ENCODE peak calls at places on chromosomes 13 and 19, in nine cellular contexts. G is bronchial epithelial cell, N is thoracic aorta, U is ovary, H is tibial nerve, T is mucosa of descending colon, R is heart right ventricle, I is body of pancreas, D is pancreas. C is an unnamed sample.
A peak's percentile ranks its signal among the peaks of the same experiment; 100 is the strongest.

GRCh38 chr13:76683854-76684253 is 202.4 kb downstream of the KCTD12 start:
- DNase-seq in G (no peak), N (no peak), U (no peak), H (no peak), T (no peak), R (no peak), I (no peak), D (no peak), C (no peak)

GRCh38 chr19:39542198-39542597 is 2.2 kb upstream of the EID2 start:
- DNase-seq in G (no peak), N (no peak), U (no peak), H (no peak), T (no peak), R (no peak), I (no peak), D (no peak), C (no peak)

GRCh38 chr19:57466489-57466888 is 9.5 kb upstream of the VN1R1 start:
- DNase-seq in G (no peak), N (no peak), U (no peak), H (no peak), T (no peak), R (peak; percentile 33), I (no peak), D (no peak), C (no peak)

GRCh38 chr19:46896076-46896794 is 35.4 kb downstream of the ARHGAP35 start:
- DNase-seq in G (no peak), N (no peak), U (no peak), H (no peak), T (no peak), R (no peak), I (peak; percentile 42), D (no peak), C (no peak)

GRCh38 chr19:8194528-8195275 is 14.5 kb upstream of the CERS4 start:
- DNase-seq in G (no peak), N (no peak), U (no peak), H (no peak), T (peak; percentile 33), R (peak; percentile 20), I (no peak), D (no peak), C (no peak)

GRCh38 chr19:47036233-47036651 is 12.2 kb downstream of the TMEM160 start:
- DNase-seq in G (peak; percentile 37), N (no peak), U (no peak), H (no peak), T (peak; percentile 80), R (no peak), I (peak; percentile 55), D (peak; percentile 52), C (peak; percentile 16)

GRCh38 chr19:50718255-50719118 is 1.1 kb downstream of the SHANK1 start:
- DNase-seq in G (no peak), N (no peak), U (no peak), H (no peak), T (no peak), R (no peak), I (no peak), D (no peak), C (no peak)

GRCh38 chr13:80011448-80012212 is 329.3 kb downstream of the SPRY2 start:
- DNase-seq in G (no peak), N (no peak), U (no peak), H (no peak), T (peak; percentile 38), R (no peak), I (peak; percentile 36), D (no peak), C (no peak)

GRCh38 chr13:110887955-110888333 is 26.9 kb downstream of the ANKRD10 start:
- DNase-seq in G (no peak), N (no peak), U (no peak), H (no peak), T (no peak), R (no peak), I (no peak), D (no peak), C (no peak)

GRCh38 chr13:110887242-110887954 is 27.5 kb downstream of the ANKRD10 start:
- DNase-seq in G (peak; percentile 34), N (no peak), U (no peak), H (no peak), T (no peak), R (no peak), I (no peak), D (no peak), C (no peak)

GRCh38 chr13:110888390-110888789 is 26.5 kb downstream of the ANKRD10 start:
- DNase-seq in G (no peak), N (no peak), U (no peak), H (no peak), T (no peak), R (no peak), I (no peak), D (no peak), C (no peak)

GRCh38 chr13:110893571-110893970 is 21.3 kb downstream of the ANKRD10 start:
- DNase-seq in G (no peak), N (no peak), U (no peak), H (no peak), T (no peak), R (no peak), I (no peak), D (no peak), C (no peak)

DNA sequence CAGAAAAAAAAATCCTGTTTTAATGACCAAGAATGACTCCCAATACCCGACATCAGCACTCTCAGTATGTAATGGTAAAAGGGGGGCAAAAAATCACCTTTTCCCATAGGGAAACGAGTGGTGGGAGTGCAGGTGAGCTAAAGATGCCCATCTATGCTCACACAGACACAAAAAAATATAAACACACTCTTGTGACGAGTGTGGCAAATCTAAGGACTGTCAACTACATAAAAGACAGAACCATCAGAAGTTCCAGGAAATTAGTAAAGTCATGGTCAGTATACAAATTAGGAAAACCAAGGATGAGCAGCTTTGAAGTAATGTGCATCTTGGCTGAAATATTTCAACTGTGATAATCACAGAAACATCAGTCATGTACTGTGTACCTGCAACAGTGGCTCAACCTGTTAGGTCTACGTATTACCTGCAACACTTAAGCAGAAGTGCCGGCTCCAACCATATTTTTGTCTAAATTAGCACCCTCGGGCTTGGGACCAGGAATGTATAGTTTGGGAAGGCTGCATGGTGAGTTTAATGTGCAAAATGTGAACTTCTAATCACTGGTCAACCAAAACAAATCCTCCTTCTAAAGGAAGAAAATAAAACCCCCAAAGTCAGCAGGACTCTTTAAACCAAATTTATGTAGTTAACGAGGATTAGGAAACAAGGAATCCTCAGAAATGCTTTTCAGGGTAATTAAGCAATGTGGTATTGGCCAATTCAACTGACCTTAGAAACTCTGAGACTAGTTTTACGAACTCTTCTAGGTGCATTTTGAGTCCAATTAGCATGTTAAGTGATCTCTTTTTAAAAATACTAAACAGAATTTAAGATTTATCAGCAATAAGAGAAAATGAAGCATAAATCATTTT is 24.4 kb downstream of the ANKRD10 start:
- DNase-seq in G (no peak), N (no peak), U (no peak), H (no peak), T (no peak), R (no peak), I (no peak), D (no peak), C (no peak)
- H3K4me3 ChIP-seq in G (no peak overlapping the region), N (no peak overlapping the region), U (no peak overlapping the region), H (no peak overlapping the region), T (no peak overlapping the region), R (no peak overlapping the region), I (no peak overlapping the region), D (no peak overlapping the region), C (no peak overlapping the region)

GRCh38 chr13:21603531-21604448 is at the start of gene MICU2:
- DNase-seq in G (peak; percentile 87), N (peak; percentile 70), U (peak; percentile 95), H (peak; percentile 88), T (peak; percentile 96), R (peak; percentile 95), I (peak; percentile 94), D (peak; percentile 93), C (peak; percentile 92)
- TF ChIP-seq CTCF in G (no peak), N (peak; percentile 23), U (peak; percentile 9), H (no peak), T (peak; percentile 13), R (no peak), I (no peak), D (no peak), C (no peak)

GRCh38 chr13:52646967-52647366 is 4.7 kb downstream of the HNRNPA1L2 start:
- DNase-seq in G (no peak), N (no peak), U (no peak), H (no peak), T (no peak), R (no peak), I (no peak), D (no peak), C (no peak)

GRCh38 chr13:52650731-52651130 is 1.9 kb upstream of the SUGT1 start:
- DNase-seq in G (no peak), N (no peak), U (no peak), H (no peak), T (no peak), R (no peak), I (no peak), D (no peak), C (no peak)

GRCh38 chr13:52652980-52653303 is 306 bp downstream of the SUGT1 start:
- DNase-seq in G (no peak), N (peak; percentile 4), U (no peak), H (no peak), T (no peak), R (no peak), I (no peak), D (no peak), C (no peak)

GRCh38 chr13:52652170-52652979 is at the start of gene SUGT1:
- DNase-seq in G (peak; percentile 91), N (peak; percentile 91), U (peak; percentile 95), H (peak; percentile 93), T (peak; percentile 97), R (peak; percentile 98), I (peak; percentile 98), D (peak; percentile 97), C (peak; percentile 98)

DNA sequence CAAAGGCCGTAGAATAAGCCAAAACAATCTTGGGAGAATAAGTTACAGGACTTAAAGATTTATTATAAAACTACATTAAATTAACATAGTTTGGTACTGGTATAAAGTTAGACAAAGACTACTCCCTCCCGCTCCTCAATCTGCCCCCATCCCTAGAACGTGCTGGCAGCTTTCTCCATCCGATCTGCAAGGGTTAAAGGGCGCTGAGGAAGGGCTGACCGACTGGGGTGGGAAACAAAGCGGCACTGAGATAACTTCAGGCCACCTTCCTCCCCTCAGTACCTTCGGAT is 811 bp upstream of the SUGT1 start:
- DNase-seq in G (no peak), N (no peak), U (no peak), H (no peak), T (no peak), R (no peak), I (no peak), D (no peak), C (no peak)
- H3K4me3 ChIP-seq in G (peak overlapping the region; percentile 95), N (peak overlapping the region; percentile 76), U (peak overlapping the region; percentile 77), H (peak overlapping the region; percentile 64), T (peak overlapping the region; percentile 45), R (peak overlapping the region; percentile 82), I (peak overlapping the region; percentile 42), D (peak overlapping the region; percentile 60), C (peak overlapping the region; percentile 94)

GRCh38 chr13:60328073-60328472 is 68.9 kb upstream of the TDRD3 start:
- DNase-seq in G (no peak), N (no peak), U (no peak), H (no peak), T (no peak), R (no peak), I (no peak), D (no peak), C (no peak)

GRCh38 chr13:60327551-60327950 is 69.5 kb upstream of the TDRD3 start:
- DNase-seq in G (no peak), N (no peak), U (no peak), H (no peak), T (peak; percentile 11), R (no peak), I (peak; percentile 8), D (no peak), C (no peak)

GRCh38 chr13:60331249-60332012 is 65.6 kb upstream of the TDRD3 start:
- DNase-seq in G (no peak), N (no peak), U (no peak), H (no peak), T (no peak), R (no peak), I (no peak), D (no peak), C (no peak)

GRCh38 chr13:60329221-60329983 is 67.6 kb upstream of the TDRD3 start:
- DNase-seq in G (peak; percentile 23), N (no peak), U (no peak), H (no peak), T (peak; percentile 71), R (no peak), I (peak; percentile 60), D (peak; percentile 27), C (peak; percentile 17)

GRCh38 chr13:60326273-60326672 is 70.7 kb upstream of the TDRD3 start:
- DNase-seq in G (no peak), N (no peak), U (no peak), H (no peak), T (no peak), R (no peak), I (no peak), D (no peak), C (no peak)
- TF ChIP-seq CTCF in G (no peak), N (no peak), U (no peak), H (no peak), T (no peak), R (no peak), I (no peak), D (no peak), C (no peak)